ENCODE peak calls at places on chromosomes 7 and 10, in five cellular contexts. G, B, A, Z and C are unnamed samples.

GRCh38 chr7:101824440-101824839 is 7.0 kb downstream of the CUX1 start:
- DNase-seq in G (no peak), B (no peak), A (no peak), Z (no peak), C (no peak)

GRCh38 chr7:66952343-66953043 is 31.5 kb downstream of the TMEM248 start:
- DNase-seq in G (no peak), B (no peak), A (peak; percentile 41), Z (no peak), C (no peak)

GRCh38 chr7:90425376-90425775 is 22.1 kb downstream of the CLDN12 start:
- DNase-seq in G (no peak), B (no peak), A (no peak), Z (no peak), C (no peak)

GRCh38 chr7:32890553-32891045 is 961 bp downstream of the KBTBD2 start:
- DNase-seq in G (peak; percentile 54), B (no peak), A (peak; percentile 66), Z (peak; percentile 57), C (peak; percentile 15)

GRCh38 chr7:30036220-30036619 is 8.0 kb downstream of the PLEKHA8 start:
- DNase-seq in G (no peak), B (no peak), A (no peak), Z (no peak), C (no peak)

GRCh38 chr10:29389935-29390334 is 101.1 kb downstream of the LYZL1 start:
- DNase-seq in G (no peak), B (no peak), A (no peak), Z (no peak), C (no peak)

GRCh38 chr7:155380221-155380861 is 77.6 kb upstream of the EN2 start:
- DNase-seq in G (peak; percentile 89), B (peak; percentile 62), A (peak; percentile 76), Z (peak; percentile 79), C (peak; percentile 42)

GRCh38 chr10:110179220-110179619 is 28.2 kb upstream of the MXI1 start:
- DNase-seq in G (no peak), B (no peak), A (no peak), Z (no peak), C (no peak)

GRCh38 chr10:79243211-79244067 is 103.8 kb upstream of the PPIF start:
- DNase-seq in G (peak; percentile 77), B (no peak), A (peak; percentile 43), Z (no peak), C (no peak)

GRCh38 chr7:31562002-31562401 is 48.1 kb downstream of the ITPRID1 start:
- DNase-seq in G (no peak), B (no peak), A (no peak), Z (no peak), C (no peak)

GRCh38 chr7:135672560-135673359 is 10.4 kb downstream of the STMP1 start:
- DNase-seq in G (peak; percentile 70), B (no peak), A (peak; percentile 32), Z (peak; percentile 86), C (no peak)

GRCh38 chr7:96266580-96266979 is 55.3 kb downstream of the SLC25A13 start:
- DNase-seq in G (no peak), B (no peak), A (no peak), Z (no peak), C (no peak)

GRCh38 chr7:106052681-106053080 is 59.4 kb downstream of the SYPL1 start:
- DNase-seq in G (no peak), B (no peak), A (no peak), Z (no peak), C (no peak)

GRCh38 chr7:107948645-107949442 is 54.1 kb downstream of the LAMB1 start:
- DNase-seq in G (no peak), B (no peak), A (no peak), Z (peak; percentile 76), C (no peak)

GRCh38 chr7:43248961-43249807 is 136.7 kb downstream of the HECW1 start:
- DNase-seq in G (no peak), B (no peak), A (peak; percentile 61), Z (no peak), C (no peak)

GRCh38 chr10:89278034-89278535 is 23.8 kb upstream of the IFIT2 start:
- DNase-seq in G (no peak), B (no peak), A (peak; percentile 40), Z (peak; percentile 76), C (no peak)

GRCh38 chr7:47758546-47758945 is 176.6 kb upstream of the TNS3 start:
- DNase-seq in G (no peak), B (no peak), A (no peak), Z (peak; percentile 37), C (no peak)

GRCh38 chr10:72337039-72337629 is 17.6 kb downstream of the DNAJB12 start:
- DNase-seq in G (peak; percentile 78), B (peak; percentile 88), A (peak; percentile 85), Z (peak; percentile 90), C (peak; percentile 97)

GRCh38 chr10:99760321-99760720 is 22.1 kb upstream of the ABCC2 start:
- DNase-seq in G (no peak), B (no peak), A (no peak), Z (peak; percentile 53), C (no peak)

GRCh38 chr7:135653285-135654080 is 8.8 kb upstream of the STMP1 start:
- DNase-seq in G (peak; percentile 5), B (no peak), A (no peak), Z (no peak), C (no peak)

GRCh38 chr7:113308399-113308798 is 190.0 kb upstream of the SMIM30 start:
- DNase-seq in G (no peak), B (no peak), A (no peak), Z (no peak), C (no peak)
- H3K27ac ChIP-seq in G (no peak overlapping the region), B (no peak overlapping the region), A (no peak overlapping the region), Z (no peak overlapping the region), C (no peak overlapping the region)

GRCh38 chr10:1059902-1060301 is 3.7 kb downstream of the WDR37 start:
- DNase-seq in G (no peak), B (no peak), A (no peak), Z (no peak), C (no peak)

GRCh38 chr10:1056326-1057105 is at the start of gene WDR37:
- DNase-seq in G (peak; percentile 88), B (peak; percentile 91), A (peak; percentile 92), Z (peak; percentile 81), C (peak; percentile 93)

GRCh38 chr10:1054684-1055083 is 1.5 kb upstream of the WDR37 start:
- DNase-seq in G (no peak), B (no peak), A (no peak), Z (no peak), C (no peak)

GRCh38 chr10:1058017-1058416 is 1.8 kb downstream of the WDR37 start:
- DNase-seq in G (no peak), B (no peak), A (no peak), Z (no peak), C (no peak)

GRCh38 chr10:1057106-1057657 is 997 bp downstream of the WDR37 start:
- DNase-seq in G (peak; percentile 21), B (peak; percentile 22), A (no peak), Z (no peak), C (no peak)
- H3K4me1 ChIP-seq in G (peaks cover 19% of the 10 kb centered on the region), B (peaks cover 95% of the 10 kb centered on the region), A (peaks cover 14% of the 10 kb centered on the region), Z (no peaks in the 10 kb centered on the region), C (peaks cover 7% of the 10 kb centered on the region)

DNA sequence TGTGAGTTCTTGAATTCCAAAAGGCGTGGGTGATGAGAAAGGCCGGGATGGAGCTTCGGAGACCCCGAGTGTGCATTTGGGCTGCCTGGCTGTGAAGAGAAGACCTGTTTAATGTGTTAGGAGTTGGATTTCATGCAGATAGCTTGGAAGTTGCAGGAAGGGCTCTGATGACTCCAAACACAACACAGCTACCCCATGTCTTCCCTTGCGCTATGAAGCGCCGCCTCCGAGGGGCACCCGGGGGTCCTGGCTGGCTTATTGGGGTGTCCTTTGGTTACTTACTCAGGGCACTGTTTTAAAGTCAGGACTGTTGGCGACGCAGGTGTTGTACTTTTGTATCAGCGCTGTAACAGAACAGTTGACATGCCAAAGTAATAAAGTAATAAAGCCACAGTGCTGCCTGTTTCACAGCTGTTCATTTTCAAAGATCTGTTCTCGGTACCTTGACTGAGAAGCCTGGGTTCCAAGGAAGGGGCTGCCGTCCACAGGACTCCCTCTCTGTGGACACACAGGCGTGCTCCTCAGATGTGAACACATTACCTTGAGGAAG is 64.0 kb downstream of the WDR37 start:
- DNase-seq in G (no peak), B (no peak), A (peak; percentile 22), Z (no peak), C (no peak)
- H3K36me3 ChIP-seq in G (peaks cover 18% of the 10 kb centered on the region), B (peaks cover 90% of the 10 kb centered on the region), A (peaks cover 5% of the 10 kb centered on the region), Z (no peaks in the 10 kb centered on the region), C (no peaks in the 10 kb centered on the region)

GRCh38 chr7:78261302-78261701 is 462.7 kb downstream of the PHTF2 start:
- DNase-seq in G (no peak), B (no peak), A (no peak), Z (no peak), C (no peak)
- H3K27ac ChIP-seq in G (no peak overlapping the region), B (no peak overlapping the region), A (no peak overlapping the region), Z (no peak overlapping the region), C (no peak overlapping the region)

GRCh38 chr7:55565693-55566092 is 6.6 kb downstream of the VOPP1 start:
- DNase-seq in G (no peak), B (no peak), A (no peak), Z (no peak), C (no peak)
- H3K4me1 ChIP-seq in G (no peaks in the 10 kb centered on the region), B (peaks cover 45% of the 10 kb centered on the region), A (peaks cover 3% of the 10 kb centered on the region), Z (no peaks in the 10 kb centered on the region), C (no peaks in the 10 kb centered on the region)